ENCODE peak calls at places on chromosome 16, in four cellular contexts. Y, M, K and B are unnamed samples.

GRCh38 chr16:80971814-80972213 is 34.9 kb downstream of the CMC2 start:
- DNase-seq in Y (no peak), M (no peak), K (no peak), B (no peak)

GRCh38 chr16:4077083-4077714 is 39.0 kb downstream of the ADCY9 start:
- DNase-seq in Y (peak), M (no peak), K (no peak), B (no peak)

GRCh38 chr16:83058376-83058775 is 431.6 kb downstream of the CDH13 start:
- DNase-seq in Y (no peak), M (no peak), K (no peak), B (no peak)

GRCh38 chr16:28883221-28883996 is 5.1 kb downstream of the ATP2A1 start:
- DNase-seq in Y (no peak), M (no peak), K (no peak), B (no peak)

GRCh38 chr16:80323187-80323807 is 217.5 kb upstream of the DYNLRB2 start:
- DNase-seq in Y (no peak), M (no peak), K (no peak), B (no peak)

GRCh38 chr16:84675423-84675822 is 24.4 kb upstream of the USP10 start:
- DNase-seq in Y (no peak), M (no peak), K (no peak), B (no peak)

GRCh38 chr16:62089715-62090114 is 53.5 kb upstream of the CDH8 start:
- DNase-seq in Y (no peak), M (no peak), K (no peak), B (no peak)

GRCh38 chr16:72425571-72426341 is 253.8 kb upstream of the PMFBP1 start:
- DNase-seq in Y (no peak), M (no peak), K (no peak), B (no peak)

GRCh38 chr16:11602321-11602720 is 15.6 kb upstream of the LITAF start:
- DNase-seq in Y (no peak), M (no peak), K (no peak), B (no peak)

GRCh38 chr16:648071-648785 is 937 bp upstream of the WDR90 start:
- DNase-seq in Y (no peak), M (no peak), K (no peak), B (no peak)

GRCh38 chr16:29950806-29951461 is 10.9 kb upstream of the TMEM219 start:
- DNase-seq in Y (no peak), M (no peak), K (no peak), B (no peak)

GRCh38 chr16:70418274-70418992 is 20.5 kb downstream of the ST3GAL2 start:
- DNase-seq in Y (no peak), M (no peak), K (no peak), B (no peak)

GRCh38 chr16:3171181-3171854 is 16.7 kb upstream of the OR1F1 start:
- DNase-seq in Y (peak), M (no peak), K (no peak), B (no peak)

GRCh38 chr16:70738083-70738977 is 52.5 kb upstream of the MTSS2 start:
- DNase-seq in Y (peak), M (peak), K (peak), B (no peak)

GRCh38 chr16:7345423-7345822 is 12.8 kb downstream of the RBFOX1 start:
- DNase-seq in Y (no peak), M (peak), K (no peak), B (no peak)

GRCh38 chr16:12801511-12802042 is 2.1 kb downstream of the CPPED1 start:
- DNase-seq in Y (no peak), M (no peak), K (no peak), B (no peak)

GRCh38 chr16:85412911-85413520 is 200.1 kb upstream of the GSE1 start:
- DNase-seq in Y (peak), M (peak), K (peak), B (no peak)

GRCh38 chr16:50972899-50973298 is 178.2 kb downstream of the SALL1 start:
- DNase-seq in Y (no peak), M (no peak), K (no peak), B (no peak)

GRCh38 chr16:29802416-29802935 is 3.9 kb upstream of the MAZ start:
- DNase-seq in Y (no peak), M (no peak), K (no peak), B (no peak)

GRCh38 chr16:1489077-1489476 is 333 bp upstream of the PTX4 start:
- DNase-seq in Y (no peak), M (no peak), K (no peak), B (no peak)

GRCh38 chr16:84689126-84689525 is 10.7 kb upstream of the USP10 start:
- DNase-seq in Y (peak), M (no peak), K (peak), B (no peak)

GRCh38 chr16:85621698-85622433 is 8.7 kb downstream of the GSE1 start:
- DNase-seq in Y (no peak), M (no peak), K (no peak), B (no peak)

GRCh38 chr16:53291757-53292392 is 142.4 kb upstream of the RBL2 start:
- DNase-seq in Y (no peak), M (no peak), K (no peak), B (no peak)

DNA sequence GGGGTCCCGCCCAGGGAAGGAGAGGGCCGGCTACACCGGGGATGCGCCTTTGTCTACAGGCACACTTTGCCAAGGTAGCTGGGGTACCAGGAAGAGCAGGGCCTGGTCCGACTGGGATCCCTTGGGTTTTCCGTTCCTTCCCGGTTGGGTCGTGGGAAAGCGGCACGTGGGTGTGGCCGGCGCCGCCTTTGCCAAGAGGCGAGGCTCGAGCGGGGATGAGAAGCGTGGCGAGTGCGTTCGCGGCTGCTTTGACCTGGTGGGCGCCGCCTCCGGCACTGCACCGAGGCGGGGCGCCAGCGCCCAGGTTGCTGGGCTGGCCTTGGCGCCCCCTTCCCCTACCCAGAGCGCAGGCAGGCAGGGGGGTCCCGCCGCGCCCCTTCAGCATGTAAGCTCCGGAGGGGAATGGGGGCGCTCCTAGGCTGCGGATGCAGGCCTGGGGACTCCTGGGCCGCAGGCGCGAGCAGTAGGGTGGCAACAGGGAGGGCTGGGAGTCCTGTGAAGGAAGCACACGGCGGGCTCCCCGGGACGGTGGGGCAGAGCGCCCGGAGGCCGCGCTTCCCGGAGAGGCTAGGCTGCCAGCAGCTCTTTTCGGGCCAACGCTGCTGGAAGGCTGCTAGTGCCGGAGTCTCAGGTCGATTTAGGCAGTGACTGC is 2.0 kb downstream of the HAS3 start:
- DNase-seq in Y (no peak), M (peak), K (no peak), B (no peak)
- TF ChIP-seq CTCF in Y (no peak), M (no peak), K (no peak), B (no peak)

DNA sequence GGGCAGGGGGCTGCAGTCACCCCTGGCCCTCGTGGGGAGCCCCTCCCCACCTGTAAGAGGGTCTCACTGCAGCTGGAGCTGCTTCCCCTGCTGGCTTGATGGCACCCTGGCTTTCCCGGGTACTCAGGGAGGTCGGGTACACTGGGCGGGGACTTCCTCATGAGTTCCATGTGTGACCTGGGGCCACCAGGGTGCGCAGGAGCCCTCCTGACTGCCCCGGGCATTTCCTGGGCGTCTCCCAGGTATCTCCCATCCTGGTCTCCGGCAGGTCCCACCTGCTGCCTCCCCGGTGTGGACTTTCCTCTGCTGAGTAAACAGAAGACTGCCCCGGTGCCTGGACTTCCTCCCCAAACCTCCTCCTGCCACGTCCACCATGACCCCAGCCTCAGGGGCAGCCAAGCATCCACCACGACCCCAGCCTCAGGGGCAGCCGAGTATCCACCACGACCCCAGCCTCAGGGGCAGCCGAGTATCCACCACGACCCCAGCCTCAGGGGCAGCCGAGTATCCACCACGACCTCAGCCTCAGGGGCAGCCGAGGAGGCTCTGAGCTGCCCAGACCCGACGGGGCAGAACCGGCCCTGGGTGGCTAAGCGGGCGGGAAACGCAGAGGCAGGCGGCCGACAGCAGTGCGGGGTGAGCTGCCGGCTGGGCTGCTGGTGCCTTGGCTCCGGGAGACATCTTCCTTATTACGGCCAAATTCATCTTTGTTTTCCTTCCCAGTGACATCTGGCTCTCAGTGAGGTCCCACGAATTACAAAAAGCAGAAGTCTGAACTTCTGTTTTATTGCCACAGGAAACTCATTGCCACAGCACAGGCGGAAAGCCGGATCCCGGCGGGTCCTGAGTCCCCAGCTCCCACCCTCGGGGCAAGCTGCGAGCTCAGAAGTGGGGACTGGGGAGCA is 40.7 kb downstream of the CBFA2T3 start:
- DNase-seq in Y (peak), M (peak), K (no peak), B (no peak)
- TF ChIP-seq CTCF in Y (no peak), M (no peak), K (no peak), B (no peak)

GRCh38 chr16:55494994-55495421 is 13.9 kb upstream of the LPCAT2 start:
- DNase-seq in Y (peak), M (no peak), K (peak), B (no peak)
- TF ChIP-seq CTCF in Y (no peak), M (peak), K (no peak), B (no peak)

GRCh38 chr16:66402166-66402565 is 24.9 kb upstream of the BEAN1 start:
- DNase-seq in Y (no peak), M (no peak), K (peak), B (no peak)
- TF ChIP-seq CTCF in Y (no peak), M (no peak), K (no peak), B (no peak)

DNA sequence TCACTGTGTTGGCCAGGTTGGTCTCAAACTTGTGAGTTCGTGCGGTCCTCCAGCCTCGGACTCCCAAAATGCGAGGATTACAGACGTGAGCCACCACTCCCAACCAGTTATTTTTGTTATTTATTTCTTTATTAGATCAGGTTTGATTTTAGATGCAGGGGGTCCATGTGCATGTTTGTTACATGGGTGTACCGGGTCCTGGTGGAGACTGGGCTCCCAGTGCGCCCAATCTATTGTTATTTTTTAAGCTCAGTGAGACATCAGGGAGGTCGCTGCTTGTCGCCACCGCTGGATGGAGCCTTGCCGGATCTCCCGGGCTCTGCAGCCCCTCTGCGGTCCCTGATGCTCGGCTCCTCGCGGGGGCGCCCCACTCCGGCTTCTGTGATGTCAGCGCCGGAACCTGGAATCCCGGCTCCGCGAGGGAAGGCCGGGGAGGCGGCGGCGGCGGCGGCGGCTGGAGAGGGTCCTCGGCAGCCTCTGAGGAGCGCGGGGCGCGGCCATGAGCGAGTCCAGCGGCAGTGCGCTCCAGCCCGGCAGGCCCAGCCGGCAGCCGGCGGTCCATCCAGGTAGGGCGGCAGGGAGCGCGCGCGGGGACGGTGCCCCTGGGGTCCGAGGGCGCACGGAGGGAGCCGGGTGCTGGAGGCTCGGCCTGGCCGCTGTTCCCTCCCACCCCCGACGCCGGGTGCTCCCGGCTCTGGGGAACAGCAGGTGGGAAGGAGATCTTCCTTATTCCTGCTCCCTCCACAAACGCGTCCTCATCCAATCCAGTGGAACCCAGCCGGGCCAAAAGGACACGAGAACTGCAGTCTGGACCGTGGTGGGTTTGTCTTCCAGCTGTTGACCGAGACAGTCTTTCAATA is at the start of gene TMC7:
- DNase-seq in Y (peak), M (peak), K (peak), B (peak)
- TF ChIP-seq CTCF in Y (no peak), M (peak), K (no peak), B (no peak)

GRCh38 chr16:20352615-20353014 is at the start of gene UMOD:
- DNase-seq in Y (no peak), M (no peak), K (no peak), B (no peak)
- TF ChIP-seq CTCF in Y (no peak), M (no peak), K (no peak), B (no peak)

DNA sequence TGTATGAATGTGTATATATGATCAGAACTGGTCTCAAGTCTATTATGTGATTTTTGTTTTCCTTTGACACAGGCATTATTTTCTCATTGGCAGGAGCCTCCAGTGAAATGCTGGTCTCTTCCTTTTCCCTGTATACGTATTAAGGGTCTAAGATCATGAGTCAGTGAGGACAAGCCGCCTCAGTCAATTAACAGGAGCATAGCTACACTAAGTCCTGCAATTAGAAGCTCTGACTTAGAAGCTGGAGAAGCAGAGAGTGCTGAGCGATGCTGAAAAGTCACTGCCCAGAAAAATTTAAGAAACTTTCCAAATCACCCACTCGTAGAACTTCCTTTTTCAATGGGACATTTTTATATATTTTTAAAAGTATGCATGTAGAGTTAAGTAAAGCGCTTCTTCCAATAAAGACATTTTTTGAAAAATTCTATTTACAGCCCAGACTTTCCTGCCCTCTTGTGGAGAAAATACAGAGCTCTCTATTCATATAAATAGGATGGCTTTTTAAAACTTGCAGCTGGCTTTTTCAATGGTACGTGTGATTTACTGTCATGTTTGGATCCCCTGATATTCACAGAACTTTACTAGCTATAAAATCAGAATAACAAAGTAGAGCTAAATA is 70.1 kb upstream of the PSMD7 start:
- DNase-seq in Y (no peak), M (no peak), K (no peak), B (no peak)
- TF ChIP-seq CTCF in Y (no peak), M (peak), K (no peak), B (no peak)

GRCh38 chr16:49437344-49437743 is 63.7 kb downstream of the C16orf78 start:
- DNase-seq in Y (peak), M (no peak), K (no peak), B (no peak)
- TF ChIP-seq CTCF in Y (no peak), M (no peak), K (no peak), B (no peak)

GRCh38 chr16:81994485-81994884 is 16.8 kb downstream of the SDR42E1 start:
- DNase-seq in Y (no peak), M (no peak), K (no peak), B (no peak)
- TF ChIP-seq CTCF in Y (no peak), M (no peak), K (no peak), B (no peak)

DNA sequence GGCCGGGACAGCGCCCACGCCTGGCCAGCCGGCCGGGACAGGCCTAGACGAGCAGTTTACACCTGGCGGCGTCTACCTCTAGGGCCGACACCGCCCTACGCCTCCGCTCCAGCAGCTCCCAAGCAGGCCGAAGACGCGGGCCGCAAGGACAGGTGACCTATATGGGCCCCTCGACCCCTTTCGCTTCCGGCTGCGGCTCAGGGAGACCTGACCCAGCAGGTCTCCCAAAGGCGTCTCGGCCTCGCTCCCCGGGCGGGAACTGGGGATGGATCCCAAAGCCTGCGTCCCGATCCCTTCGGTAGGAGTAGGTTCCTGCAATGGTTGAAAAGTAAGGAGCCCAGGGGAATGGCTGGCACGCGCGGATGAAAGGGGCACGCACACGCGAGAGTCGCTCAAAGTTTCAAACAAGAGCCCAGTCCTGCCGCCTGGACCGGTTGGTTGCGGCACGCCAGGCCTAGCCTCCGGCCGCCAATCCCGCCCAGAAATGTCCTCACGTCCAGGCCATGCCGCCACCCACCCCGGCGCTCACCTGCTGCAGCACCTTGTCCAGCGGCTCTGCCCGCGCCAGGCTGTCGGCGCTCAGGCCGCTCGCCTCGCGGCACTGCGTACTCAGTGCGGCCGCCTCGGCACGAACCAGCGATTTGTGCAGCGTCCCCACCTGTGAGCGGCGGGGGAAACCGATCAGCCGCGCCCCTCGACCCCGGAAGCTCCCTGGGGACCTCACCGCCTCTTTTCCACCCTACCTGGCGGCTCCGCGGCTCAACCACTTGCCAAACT is 634 bp downstream of the ESRP2 start:
- DNase-seq in Y (peak), M (no peak), K (peak), B (no peak)
- TF ChIP-seq CTCF in Y (no peak), M (no peak), K (no peak), B (no peak)